ENCODE peak calls at places on chromosome 17, in seven cellular contexts. One of them, this sample, is unnamed.

GRCh38 chr17:8623591-8623990 is 6.9 kb downstream of the MYH10 start:
- DNase-seq in anterior cingulate cortex: no peak
- DNase-seq in activated CD4-positive, CD25-positive, alpha-beta regulatory T cell treated with anti-CD3 and anti-CD28 coated beads, Interleukin-2, amount 50 U/mL, for 16 hours: no peak
- DNase-seq in COLO829: no peak
- DNase-seq in BE2C: no peak
- DNase-seq in fibroblast of the aortic adventitia: peak; percentile 53
- DNase-seq in AG20443: no peak
- DNase-seq in this sample: no peak

GRCh38 chr17:50899559-50900319 is 33.6 kb upstream of the TOB1 start:
- DNase-seq in fibroblast of the aortic adventitia: no peak
- DNase-seq in activated CD4-positive, CD25-positive, alpha-beta regulatory T cell treated with anti-CD3 and anti-CD28 coated beads, Interleukin-2, amount 50 U/mL, for 16 hours: no peak
- DNase-seq in AG20443: no peak
- DNase-seq in anterior cingulate cortex: no peak
- DNase-seq in COLO829: no peak
- DNase-seq in BE2C: no peak
- DNase-seq in this sample: no peak

GRCh38 chr17:5832886-5833285 is 237.3 kb upstream of the WSCD1 start:
- DNase-seq in fibroblast of the aortic adventitia: peak; percentile 35
- DNase-seq in anterior cingulate cortex: no peak
- DNase-seq in BE2C: no peak
- DNase-seq in activated CD4-positive, CD25-positive, alpha-beta regulatory T cell treated with anti-CD3 and anti-CD28 coated beads, Interleukin-2, amount 50 U/mL, for 16 hours: no peak
- DNase-seq in COLO829: peak; percentile 13
- DNase-seq in AG20443: no peak
- DNase-seq in this sample: no peak

GRCh38 chr17:8164815-8165131 is 2.0 kb upstream of the VAMP2 start:
- DNase-seq in BE2C: no peak
- DNase-seq in fibroblast of the aortic adventitia: no peak
- DNase-seq in anterior cingulate cortex: no peak
- DNase-seq in activated CD4-positive, CD25-positive, alpha-beta regulatory T cell treated with anti-CD3 and anti-CD28 coated beads, Interleukin-2, amount 50 U/mL, for 16 hours: no peak
- DNase-seq in AG20443: no peak
- DNase-seq in COLO829: no peak
- DNase-seq in this sample: no peak

GRCh38 chr17:50585346-50585745 is 24.8 kb downstream of the CACNA1G start:
- DNase-seq in COLO829: no peak
- DNase-seq in anterior cingulate cortex: no peak
- DNase-seq in activated CD4-positive, CD25-positive, alpha-beta regulatory T cell treated with anti-CD3 and anti-CD28 coated beads, Interleukin-2, amount 50 U/mL, for 16 hours: no peak
- DNase-seq in BE2C: no peak
- DNase-seq in AG20443: no peak
- DNase-seq in fibroblast of the aortic adventitia: no peak
- DNase-seq in this sample: no peak

GRCh38 chr17:12983986-12984932 is 33.6 kb downstream of the ELAC2 start:
- DNase-seq in activated CD4-positive, CD25-positive, alpha-beta regulatory T cell treated with anti-CD3 and anti-CD28 coated beads, Interleukin-2, amount 50 U/mL, for 16 hours: no peak
- DNase-seq in AG20443: peak; percentile 93
- DNase-seq in anterior cingulate cortex: peak; percentile 20
- DNase-seq in BE2C: no peak
- DNase-seq in COLO829: no peak
- DNase-seq in fibroblast of the aortic adventitia: peak; percentile 98
- DNase-seq in this sample: no peak

GRCh38 chr17:20072692-20072992 is 63.5 kb downstream of the SPECC1 start:
- DNase-seq in activated CD4-positive, CD25-positive, alpha-beta regulatory T cell treated with anti-CD3 and anti-CD28 coated beads, Interleukin-2, amount 50 U/mL, for 16 hours: no peak
- DNase-seq in fibroblast of the aortic adventitia: no peak
- DNase-seq in COLO829: no peak
- DNase-seq in AG20443: no peak
- DNase-seq in BE2C: no peak
- DNase-seq in anterior cingulate cortex: no peak
- DNase-seq in this sample: no peak

GRCh38 chr17:28760987-28761562 is 17.3 kb downstream of the TRAF4 start:
- DNase-seq in BE2C: no peak
- DNase-seq in fibroblast of the aortic adventitia: peak; percentile 63
- DNase-seq in AG20443: peak; percentile 61
- DNase-seq in activated CD4-positive, CD25-positive, alpha-beta regulatory T cell treated with anti-CD3 and anti-CD28 coated beads, Interleukin-2, amount 50 U/mL, for 16 hours: no peak
- DNase-seq in COLO829: peak; percentile 84
- DNase-seq in anterior cingulate cortex: no peak
- DNase-seq in this sample: no peak

GRCh38 chr17:57987582-57988300 is at the start of gene VEZF1:
- DNase-seq in AG20443: peak; percentile 87
- DNase-seq in BE2C: peak; percentile 88
- DNase-seq in activated CD4-positive, CD25-positive, alpha-beta regulatory T cell treated with anti-CD3 and anti-CD28 coated beads, Interleukin-2, amount 50 U/mL, for 16 hours: peak; percentile 51
- DNase-seq in fibroblast of the aortic adventitia: peak; percentile 44
- DNase-seq in COLO829: no peak
- DNase-seq in anterior cingulate cortex: peak; percentile 87
- DNase-seq in this sample: peak; percentile 69

GRCh38 chr17:57296231-57296630 is 39.9 kb downstream of the MSI2 start:
- DNase-seq in COLO829: peak; percentile 31
- DNase-seq in fibroblast of the aortic adventitia: no peak
- DNase-seq in AG20443: no peak
- DNase-seq in anterior cingulate cortex: no peak
- DNase-seq in BE2C: no peak
- DNase-seq in activated CD4-positive, CD25-positive, alpha-beta regulatory T cell treated with anti-CD3 and anti-CD28 coated beads, Interleukin-2, amount 50 U/mL, for 16 hours: no peak
- DNase-seq in this sample: no peak

GRCh38 chr17:17890773-17891759 is 54.3 kb upstream of the SREBF1 start:
- DNase-seq in activated CD4-positive, CD25-positive, alpha-beta regulatory T cell treated with anti-CD3 and anti-CD28 coated beads, Interleukin-2, amount 50 U/mL, for 16 hours: no peak
- DNase-seq in BE2C: peak; percentile 45
- DNase-seq in anterior cingulate cortex: no peak
- DNase-seq in AG20443: peak; percentile 87
- DNase-seq in fibroblast of the aortic adventitia: peak; percentile 73
- DNase-seq in COLO829: peak; percentile 63
- DNase-seq in this sample: no peak

GRCh38 chr17:42325026-42325425 is 36.7 kb downstream of the STAT5A start:
- DNase-seq in fibroblast of the aortic adventitia: peak; percentile 81
- DNase-seq in activated CD4-positive, CD25-positive, alpha-beta regulatory T cell treated with anti-CD3 and anti-CD28 coated beads, Interleukin-2, amount 50 U/mL, for 16 hours: no peak
- DNase-seq in AG20443: peak; percentile 86
- DNase-seq in COLO829: no peak
- DNase-seq in anterior cingulate cortex: no peak
- DNase-seq in BE2C: no peak
- DNase-seq in this sample: no peak

GRCh38 chr17:28180449-28180848 is 138.0 kb downstream of the NLK start:
- DNase-seq in BE2C: no peak
- DNase-seq in fibroblast of the aortic adventitia: peak; percentile 57
- DNase-seq in anterior cingulate cortex: no peak
- DNase-seq in COLO829: no peak
- DNase-seq in AG20443: peak; percentile 16
- DNase-seq in activated CD4-positive, CD25-positive, alpha-beta regulatory T cell treated with anti-CD3 and anti-CD28 coated beads, Interleukin-2, amount 50 U/mL, for 16 hours: no peak
- DNase-seq in this sample: no peak

GRCh38 chr17:71703701-71704100 is 417.1 kb upstream of the SOX9 start:
- DNase-seq in anterior cingulate cortex: no peak
- DNase-seq in fibroblast of the aortic adventitia: no peak
- DNase-seq in AG20443: no peak
- DNase-seq in activated CD4-positive, CD25-positive, alpha-beta regulatory T cell treated with anti-CD3 and anti-CD28 coated beads, Interleukin-2, amount 50 U/mL, for 16 hours: no peak
- DNase-seq in BE2C: no peak
- DNase-seq in COLO829: no peak
- DNase-seq in this sample: no peak

GRCh38 chr17:48132375-48132774 is 24.8 kb downstream of the SNX11 start:
- DNase-seq in AG20443: no peak
- DNase-seq in BE2C: no peak
- DNase-seq in fibroblast of the aortic adventitia: no peak
- DNase-seq in activated CD4-positive, CD25-positive, alpha-beta regulatory T cell treated with anti-CD3 and anti-CD28 coated beads, Interleukin-2, amount 50 U/mL, for 16 hours: no peak
- DNase-seq in anterior cingulate cortex: no peak
- DNase-seq in COLO829: no peak
- DNase-seq in this sample: no peak

GRCh38 chr17:51169340-51169739 is 3.1 kb downstream of the NME2 start:
- DNase-seq in anterior cingulate cortex: no peak
- DNase-seq in fibroblast of the aortic adventitia: no peak
- DNase-seq in COLO829: no peak
- DNase-seq in AG20443: no peak
- DNase-seq in BE2C: no peak
- DNase-seq in activated CD4-positive, CD25-positive, alpha-beta regulatory T cell treated with anti-CD3 and anti-CD28 coated beads, Interleukin-2, amount 50 U/mL, for 16 hours: no peak
- DNase-seq in this sample: no peak

GRCh38 chr17:40251576-40251975 is 32.5 kb downstream of the WIPF2 start:
- DNase-seq in AG20443: peak; percentile 84
- DNase-seq in COLO829: peak; percentile 87
- DNase-seq in fibroblast of the aortic adventitia: peak; percentile 82
- DNase-seq in anterior cingulate cortex: no peak
- DNase-seq in BE2C: no peak
- DNase-seq in activated CD4-positive, CD25-positive, alpha-beta regulatory T cell treated with anti-CD3 and anti-CD28 coated beads, Interleukin-2, amount 50 U/mL, for 16 hours: no peak
- DNase-seq in this sample: no peak

GRCh38 chr17:55527520-55528118 is 16.4 kb upstream of the SMIM36 start:
- DNase-seq in activated CD4-positive, CD25-positive, alpha-beta regulatory T cell treated with anti-CD3 and anti-CD28 coated beads, Interleukin-2, amount 50 U/mL, for 16 hours: no peak
- DNase-seq in BE2C: peak; percentile 60
- DNase-seq in AG20443: peak; percentile 63
- DNase-seq in COLO829: peak; percentile 46
- DNase-seq in anterior cingulate cortex: no peak
- DNase-seq in fibroblast of the aortic adventitia: peak; percentile 85
- DNase-seq in this sample: no peak

GRCh38 chr17:7177954-7178477 is 1.2 kb downstream of the ASGR1 start:
- DNase-seq in AG20443: no peak
- DNase-seq in COLO829: no peak
- DNase-seq in fibroblast of the aortic adventitia: no peak
- DNase-seq in anterior cingulate cortex: no peak
- DNase-seq in activated CD4-positive, CD25-positive, alpha-beta regulatory T cell treated with anti-CD3 and anti-CD28 coated beads, Interleukin-2, amount 50 U/mL, for 16 hours: no peak
- DNase-seq in BE2C: no peak
- DNase-seq in this sample: no peak

GRCh38 chr17:64164592-64165285 is 34.8 kb upstream of the ERN1 start:
- DNase-seq in anterior cingulate cortex: no peak
- DNase-seq in COLO829: no peak
- DNase-seq in fibroblast of the aortic adventitia: peak; percentile 64
- DNase-seq in AG20443: no peak
- DNase-seq in activated CD4-positive, CD25-positive, alpha-beta regulatory T cell treated with anti-CD3 and anti-CD28 coated beads, Interleukin-2, amount 50 U/mL, for 16 hours: no peak
- DNase-seq in BE2C: no peak
- DNase-seq in this sample: no peak

GRCh38 chr17:72416054-72416691 is 295.4 kb downstream of the SOX9 start:
- DNase-seq in AG20443: no peak
- DNase-seq in BE2C: peak; percentile 71
- DNase-seq in fibroblast of the aortic adventitia: no peak
- DNase-seq in activated CD4-positive, CD25-positive, alpha-beta regulatory T cell treated with anti-CD3 and anti-CD28 coated beads, Interleukin-2, amount 50 U/mL, for 16 hours: no peak
- DNase-seq in anterior cingulate cortex: peak; percentile 40
- DNase-seq in COLO829: no peak
- DNase-seq in this sample: no peak

GRCh38 chr17:15303293-15303692 is 38.1 kb downstream of the TEKT3 start:
- DNase-seq in COLO829: no peak
- DNase-seq in BE2C: no peak
- DNase-seq in fibroblast of the aortic adventitia: no peak
- DNase-seq in anterior cingulate cortex: no peak
- DNase-seq in AG20443: no peak
- DNase-seq in activated CD4-positive, CD25-positive, alpha-beta regulatory T cell treated with anti-CD3 and anti-CD28 coated beads, Interleukin-2, amount 50 U/mL, for 16 hours: no peak
- DNase-seq in this sample: no peak

GRCh38 chr17:28368915-28369683 is 1.0 kb downstream of the VTN start:
- DNase-seq in fibroblast of the aortic adventitia: no peak
- DNase-seq in AG20443: no peak
- DNase-seq in COLO829: no peak
- DNase-seq in BE2C: no peak
- DNase-seq in activated CD4-positive, CD25-positive, alpha-beta regulatory T cell treated with anti-CD3 and anti-CD28 coated beads, Interleukin-2, amount 50 U/mL, for 16 hours: no peak
- DNase-seq in anterior cingulate cortex: no peak
- DNase-seq in this sample: no peak

GRCh38 chr17:77467513-77467912 is 326.7 kb downstream of the SEC14L1 start:
- DNase-seq in AG20443: no peak
- DNase-seq in anterior cingulate cortex: no peak
- DNase-seq in BE2C: no peak
- DNase-seq in activated CD4-positive, CD25-positive, alpha-beta regulatory T cell treated with anti-CD3 and anti-CD28 coated beads, Interleukin-2, amount 50 U/mL, for 16 hours: no peak
- DNase-seq in COLO829: no peak
- DNase-seq in fibroblast of the aortic adventitia: no peak
- DNase-seq in this sample: no peak

GRCh38 chr17:74744714-74745547 is 3.5 kb upstream of the NHERF1 start:
- DNase-seq in activated CD4-positive, CD25-positive, alpha-beta regulatory T cell treated with anti-CD3 and anti-CD28 coated beads, Interleukin-2, amount 50 U/mL, for 16 hours: peak; percentile 74
- DNase-seq in AG20443: peak; percentile 88
- DNase-seq in COLO829: peak; percentile 76
- DNase-seq in BE2C: peak; percentile 75
- DNase-seq in anterior cingulate cortex: peak; percentile 59
- DNase-seq in fibroblast of the aortic adventitia: peak; percentile 69
- DNase-seq in this sample: peak; percentile 75

GRCh38 chr17:9648521-9649110 is 3.3 kb downstream of the USP43 start:
- DNase-seq in fibroblast of the aortic adventitia: no peak
- DNase-seq in anterior cingulate cortex: no peak
- DNase-seq in AG20443: no peak
- DNase-seq in activated CD4-positive, CD25-positive, alpha-beta regulatory T cell treated with anti-CD3 and anti-CD28 coated beads, Interleukin-2, amount 50 U/mL, for 16 hours: no peak
- DNase-seq in BE2C: no peak
- DNase-seq in COLO829: no peak
- DNase-seq in this sample: no peak

GRCh38 chr17:49935526-49936210 is 33.3 kb upstream of the DLX4 start:
- DNase-seq in AG20443: no peak
- DNase-seq in fibroblast of the aortic adventitia: no peak
- DNase-seq in COLO829: no peak
- DNase-seq in anterior cingulate cortex: no peak
- DNase-seq in BE2C: no peak
- DNase-seq in activated CD4-positive, CD25-positive, alpha-beta regulatory T cell treated with anti-CD3 and anti-CD28 coated beads, Interleukin-2, amount 50 U/mL, for 16 hours: no peak
- DNase-seq in this sample: no peak

GRCh38 chr17:3935140-3935542 is 18.9 kb upstream of the P2RX1 start:
- DNase-seq in AG20443: no peak
- DNase-seq in COLO829: no peak
- DNase-seq in BE2C: peak; percentile 76
- DNase-seq in anterior cingulate cortex: no peak
- DNase-seq in fibroblast of the aortic adventitia: peak; percentile 42
- DNase-seq in activated CD4-positive, CD25-positive, alpha-beta regulatory T cell treated with anti-CD3 and anti-CD28 coated beads, Interleukin-2, amount 50 U/mL, for 16 hours: no peak
- DNase-seq in this sample: no peak

GRCh38 chr17:79519601-79520000 is 91.2 kb downstream of the RBFOX3 start:
- DNase-seq in AG20443: no peak
- DNase-seq in fibroblast of the aortic adventitia: no peak
- DNase-seq in COLO829: no peak
- DNase-seq in BE2C: no peak
- DNase-seq in activated CD4-positive, CD25-positive, alpha-beta regulatory T cell treated with anti-CD3 and anti-CD28 coated beads, Interleukin-2, amount 50 U/mL, for 16 hours: no peak
- DNase-seq in anterior cingulate cortex: no peak
- DNase-seq in this sample: no peak

GRCh38 chr17:15955793-15956541 is 11.0 kb downstream of the ADORA2B start:
- DNase-seq in AG20443: no peak
- DNase-seq in BE2C: no peak
- DNase-seq in anterior cingulate cortex: no peak
- DNase-seq in activated CD4-positive, CD25-positive, alpha-beta regulatory T cell treated with anti-CD3 and anti-CD28 coated beads, Interleukin-2, amount 50 U/mL, for 16 hours: no peak
- DNase-seq in fibroblast of the aortic adventitia: no peak
- DNase-seq in COLO829: no peak
- DNase-seq in this sample: no peak

GRCh38 chr17:4509402-4509801 is 10.7 kb downstream of the SPNS2 start:
- DNase-seq in fibroblast of the aortic adventitia: no peak
- DNase-seq in AG20443: no peak
- DNase-seq in anterior cingulate cortex: no peak
- DNase-seq in activated CD4-positive, CD25-positive, alpha-beta regulatory T cell treated with anti-CD3 and anti-CD28 coated beads, Interleukin-2, amount 50 U/mL, for 16 hours: no peak
- DNase-seq in COLO829: no peak
- DNase-seq in BE2C: no peak
- DNase-seq in this sample: no peak

GRCh38 chr17:38544839-38545209 is 60.9 kb downstream of the SRCIN1 start:
- DNase-seq in anterior cingulate cortex: no peak
- DNase-seq in COLO829: no peak
- DNase-seq in AG20443: no peak
- DNase-seq in activated CD4-positive, CD25-positive, alpha-beta regulatory T cell treated with anti-CD3 and anti-CD28 coated beads, Interleukin-2, amount 50 U/mL, for 16 hours: no peak
- DNase-seq in fibroblast of the aortic adventitia: no peak
- DNase-seq in BE2C: no peak
- DNase-seq in this sample: no peak

GRCh38 chr17:39461911-39462641 is 790 bp downstream of the CDK12 start:
- DNase-seq in anterior cingulate cortex: peak; percentile 33
- DNase-seq in activated CD4-positive, CD25-positive, alpha-beta regulatory T cell treated with anti-CD3 and anti-CD28 coated beads, Interleukin-2, amount 50 U/mL, for 16 hours: peak; percentile 44
- DNase-seq in fibroblast of the aortic adventitia: peak; percentile 15
- DNase-seq in BE2C: peak; percentile 73
- DNase-seq in AG20443: peak; percentile 84
- DNase-seq in COLO829: peak; percentile 47
- DNase-seq in this sample: no peak